ENCODE peak calls at places on chromosomes 1 and 21, in five cellular contexts. R is SJSA1, E is fibroblast of mammary gland, H is chondrocyte, I is nephron progenitor cell. G is an unnamed sample.

GRCh38 chr1:227793079-227793947 is 22.2 kb upstream of the PRSS38 start:
- DNase-seq in R (no peak), E (no peak), H (no peak), I (no peak), G (no peak)

GRCh38 chr1:177973585-177973984 is 3.7 kb upstream of the SEC16B start:
- DNase-seq in R (no peak), E (no peak), H (no peak), I (no peak), G (no peak)

GRCh38 chr1:938088-938683 is 14.5 kb downstream of the SAMD11 start:
- DNase-seq in R (peak), E (no peak), H (no peak), I (no peak), G (peak)

GRCh38 chr21:41686664-41687063 is 80.2 kb downstream of the RIPK4 start:
- DNase-seq in R (no peak), E (no peak), H (no peak), I (no peak), G (no peak)

GRCh38 chr1:23249785-23250184 is 32.5 kb upstream of the HTR1D start:
- DNase-seq in R (no peak), E (no peak), H (no peak), I (no peak), G (peak)

GRCh38 chr1:194889310-194889709 is 1702.9 kb upstream of the B3GALT2 start:
- DNase-seq in R (no peak), E (no peak), H (peak), I (no peak), G (no peak)

GRCh38 chr1:80217377-80217986 is 1211.0 kb upstream of the ADGRL4 start:
- DNase-seq in R (peak), E (peak), H (no peak), I (peak), G (peak)

GRCh38 chr1:78254517-78254916 is 208.8 kb downstream of the GIPC2 start:
- DNase-seq in R (no peak), E (peak), H (no peak), I (no peak), G (peak)

GRCh38 chr21:15667010-15667409 is 62.8 kb upstream of the USP25 start:
- DNase-seq in R (no peak), E (peak), H (no peak), I (no peak), G (peak)

GRCh38 chr1:151340870-151341754 is 5.9 kb downstream of the RFX5 start:
- DNase-seq in R (peak), E (peak), H (no peak), I (peak), G (peak)

GRCh38 chr1:59498640-59499039 is 201.7 kb downstream of the FGGY start:
- DNase-seq in R (peak), E (peak), H (no peak), I (no peak), G (peak)

GRCh38 chr1:30087465-30087864 is 635.9 kb downstream of the MATN1 start:
- DNase-seq in R (peak), E (no peak), H (no peak), I (no peak), G (no peak)

GRCh38 chr1:54791880-54792522 is 9.1 kb downstream of the TTC22 start:
- DNase-seq in R (no peak), E (peak), H (no peak), I (peak), G (no peak)

GRCh38 chr1:39625009-39625408 is 14.4 kb downstream of the HEYL start:
- DNase-seq in R (no peak), E (no peak), H (no peak), I (no peak), G (no peak)

GRCh38 chr1:206703647-206704046 is 18.9 kb downstream of the MAPKAPK2 start:
- DNase-seq in R (no peak), E (peak), H (no peak), I (no peak), G (no peak)

GRCh38 chr1:3992103-3992556 is 92.1 kb upstream of the C1orf174 start:
- DNase-seq in R (no peak), E (peak), H (no peak), I (no peak), G (no peak)

GRCh38 chr21:45874716-45875415 is 106.7 kb upstream of the COL6A1 start:
- DNase-seq in R (peak), E (peak), H (peak), I (no peak), G (peak)

GRCh38 chr1:202615501-202616354 is 94.5 kb downstream of the SYT2 start:
- DNase-seq in R (peak), E (no peak), H (no peak), I (no peak), G (peak)

GRCh38 chr1:26114165-26114927 is 2.7 kb downstream of the PDIK1L start:
- DNase-seq in R (no peak), E (no peak), H (no peak), I (no peak), G (no peak)

GRCh38 chr1:240823357-240823756 is 211.4 kb upstream of the GREM2 start:
- DNase-seq in R (no peak), E (no peak), H (no peak), I (no peak), G (no peak)

GRCh38 chr21:34874689-34875513 is 174.2 kb downstream of the RUNX1 start:
- DNase-seq in R (no peak), E (no peak), H (no peak), I (peak), G (no peak)

GRCh38 chr1:30856260-30856790 is 52.2 kb downstream of the SDC3 start:
- DNase-seq in R (no peak), E (peak), H (peak), I (peak), G (peak)

GRCh38 chr1:46333300-46334029 is 7.1 kb upstream of the NSUN4 start:
- DNase-seq in R (peak), E (peak), H (no peak), I (no peak), G (peak)

GRCh38 chr1:160942926-160943325 is 11.7 kb downstream of the ITLN2 start:
- DNase-seq in R (no peak), E (no peak), H (no peak), I (no peak), G (no peak)

GRCh38 chr21:38322551-38322950 is 65.8 kb downstream of the KCNJ15 start:
- DNase-seq in R (no peak), E (peak), H (no peak), I (no peak), G (no peak)

GRCh38 chr21:44938976-44939531 is 775 bp upstream of the SLX9 start:
- DNase-seq in R (no peak), E (no peak), H (peak), I (no peak), G (no peak)

GRCh38 chr1:19768321-19769210 is 31.1 kb downstream of the TMCO4 start:
- DNase-seq in R (no peak), E (no peak), H (no peak), I (peak), G (no peak)

GRCh38 chr1:11790880-11791715 is 14.7 kb downstream of the MTHFR start:
- DNase-seq in R (peak), E (peak), H (no peak), I (no peak), G (peak)

GRCh38 chr21:44612029-44612486 is at the start of gene KRTAP10-8:
- DNase-seq in R (no peak), E (no peak), H (peak), I (no peak), G (no peak)

GRCh38 chr1:65812065-65812464 is 19.4 kb downstream of the PDE4B start:
- DNase-seq in R (no peak), E (peak), H (no peak), I (no peak), G (peak)

GRCh38 chr1:243421784-243422183 is 165.9 kb downstream of the SDCCAG8 start:
- DNase-seq in R (peak), E (peak), H (no peak), I (no peak), G (peak)

GRCh38 chr1:9394010-9394409 is 101.3 kb downstream of the SPSB1 start:
- DNase-seq in R (no peak), E (no peak), H (no peak), I (no peak), G (no peak)

GRCh38 chr1:147539122-147539575 is 2.2 kb upstream of the BCL9 start:
- DNase-seq in R (peak), E (peak), H (no peak), I (no peak), G (peak)

GRCh38 chr1:944341-945325 is 14.4 kb downstream of the NOC2L start:
- DNase-seq in R (peak), E (peak), H (no peak), I (no peak), G (peak)

GRCh38 chr21:26652891-26653290 is 79.8 kb upstream of the CYYR1 start:
- DNase-seq in R (no peak), E (no peak), H (no peak), I (no peak), G (no peak)

GRCh38 chr1:22831729-22832413 is 121.2 kb downstream of the EPHB2 start:
- DNase-seq in R (peak), E (peak), H (no peak), I (no peak), G (peak)

GRCh38 chr1:76951185-76951584 is 83.9 kb downstream of the ST6GALNAC5 start:
- DNase-seq in R (no peak), E (peak), H (no peak), I (no peak), G (no peak)

GRCh38 chr1:28297826-28298225 is 31.0 kb upstream of the MED18 start:
- DNase-seq in R (no peak), E (no peak), H (no peak), I (no peak), G (no peak)

GRCh38 chr1:109726728-109727127 is 14.1 kb downstream of the GSTM3 start:
- DNase-seq in R (no peak), E (no peak), H (no peak), I (no peak), G (no peak)